ENCODE peak calls at places on chromosomes 3 and 15, in nine cellular contexts. H is HepG2, C is IMR-90, R is A549, M is endothelial cell of umbilical vein, Q is gastrocnemius medialis, Y is HL-60, P is stomach, B is psoas muscle. F is an unnamed sample.

GRCh38 chr3:168801792-168802191 is 706.1 kb upstream of the GOLIM4 start:
- DNase-seq in H (no peak), C (peak), B (no peak), Y (no peak), R (no peak), P (no peak), M (peak), Q (no peak), F (no peak)

GRCh38 chr15:78880242-78880533 is 7.5 kb downstream of the MORF4L1 start:
- DNase-seq in Q (no peak), Y (no peak), H (no peak), B (no peak), C (peak), M (no peak), R (no peak), P (no peak), F (no peak)

GRCh38 chr3:195812366-195812765 is 637 bp upstream of the MUC4 start:
- DNase-seq in Q (no peak), Y (no peak), H (no peak), B (no peak), M (no peak), R (no peak), C (no peak), P (no peak), F (no peak)

GRCh38 chr3:169940486-169941181 is 26.0 kb upstream of the SEC62 start:
- DNase-seq in R (no peak), Q (no peak), M (no peak), B (no peak), H (no peak), Y (no peak), C (no peak), P (no peak), F (no peak)

GRCh38 chr3:190786898-190787297 is 75.6 kb downstream of the GMNC start:
- DNase-seq in R (no peak), P (no peak), H (no peak), Q (no peak), C (no peak), B (no peak), Y (no peak), M (no peak), F (no peak)

GRCh38 chr3:17431004-17431403 is 311.4 kb downstream of the TBC1D5 start:
- DNase-seq in R (peak), M (peak), Y (no peak), H (peak), C (peak), Q (no peak), B (no peak), P (no peak), F (no peak)

GRCh38 chr3:99544819-99545281 is 93.5 kb upstream of the COL8A1 start:
- DNase-seq in M (peak), R (no peak), C (peak), H (no peak), P (peak), B (no peak), Y (no peak), Q (no peak), F (no peak)

GRCh38 chr15:71426792-71427191 is 311.5 kb downstream of the THSD4 start:
- DNase-seq in P (no peak), H (no peak), B (no peak), C (no peak), Y (no peak), R (no peak), Q (no peak), M (no peak), F (no peak)

GRCh38 chr3:160343132-160343531 is 55.9 kb downstream of the IFT80 start:
- DNase-seq in P (no peak), M (peak), Q (no peak), C (peak), B (no peak), H (peak), Y (no peak), R (no peak), F (no peak)

GRCh38 chr3:80213076-80213475 is 445.3 kb upstream of the ROBO1 start:
- DNase-seq in C (no peak), B (no peak), P (no peak), Q (no peak), M (no peak), R (no peak), H (no peak), Y (no peak), F (no peak)

GRCh38 chr15:43187544-43188155 is 2.4 kb downstream of the CCNDBP1 start:
- DNase-seq in P (no peak), M (peak), Q (no peak), H (peak), R (peak), Y (peak), C (peak), B (no peak), F (no peak)

GRCh38 chr3:179967622-179968021 is 69.1 kb downstream of the PEX5L start:
- DNase-seq in R (no peak), H (no peak), B (no peak), C (peak), P (no peak), M (no peak), Y (no peak), Q (no peak), F (no peak)

GRCh38 chr15:59306520-59307163 is 66.0 kb downstream of the MYO1E start:
- DNase-seq in M (no peak), R (no peak), B (no peak), C (peak), P (no peak), Y (no peak), Q (no peak), H (no peak), F (no peak)

GRCh38 chr3:49616491-49616941 is 57.6 kb upstream of the APEH start:
- DNase-seq in H (no peak), M (no peak), R (no peak), B (no peak), Q (no peak), P (no peak), Y (no peak), C (peak), F (no peak)

GRCh38 chr15:46616033-46616432 is 981.2 kb downstream of the SQOR start:
- DNase-seq in Q (no peak), B (no peak), H (no peak), P (no peak), Y (no peak), M (no peak), R (no peak), C (no peak), F (no peak)

GRCh38 chr15:36688310-36689102 is 109.1 kb downstream of the CDIN1 start:
- DNase-seq in C (peak), B (no peak), M (peak), Y (no peak), R (no peak), P (no peak), Q (no peak), H (no peak), F (no peak)

GRCh38 chr15:88419830-88420229 is 47.4 kb downstream of the MRPL46 start:
- DNase-seq in B (no peak), C (peak), Y (no peak), M (no peak), Q (no peak), H (no peak), R (no peak), P (no peak), F (no peak)

GRCh38 chr3:155651489-155652223 is 93.2 kb downstream of the PLCH1 start:
- DNase-seq in H (no peak), P (no peak), B (no peak), R (no peak), C (no peak), Y (no peak), Q (no peak), M (no peak), F (no peak)

GRCh38 chr3:57184516-57184915 is 15.3 kb downstream of the HESX1 start:
- DNase-seq in R (no peak), M (no peak), H (no peak), C (no peak), P (no peak), B (no peak), Q (no peak), Y (no peak), F (no peak)

GRCh38 chr3:36891651-36892268 is 53.1 kb downstream of the TRANK1 start:
- DNase-seq in P (no peak), M (no peak), H (no peak), B (peak), C (no peak), Y (no peak), R (no peak), Q (peak), F (no peak)
- H3K27ac ChIP-seq in P (no peak), M (no peak), H (no peak), B (no peak), C (no peak), Y (no peak), R (no peak), Q (no peak), F (no peak)

GRCh38 chr3:46536758-46537157 is 29.3 kb downstream of the LRRC2 start:
- DNase-seq in B (peak), M (no peak), H (no peak), P (no peak), Y (no peak), Q (peak), C (no peak), R (no peak), F (no peak)
- H3K27ac ChIP-seq in B (peak), M (no peak), H (no peak), P (no peak), Y (no peak), Q (peak), C (peak), R (no peak), F (no peak)

GRCh38 chr3:420584-420983 is 224.0 kb downstream of the CHL1 start:
- DNase-seq in P (no peak), B (no peak), R (no peak), Q (no peak), M (no peak), C (no peak), H (no peak), Y (no peak), F (no peak)

GRCh38 chr3:427128-427527 is 230.6 kb downstream of the CHL1 start:
- DNase-seq in Y (no peak), C (no peak), P (no peak), Q (no peak), M (no peak), R (no peak), H (no peak), B (no peak), F (no peak)

GRCh38 chr3:425094-425493 is 228.5 kb downstream of the CHL1 start:
- DNase-seq in Q (no peak), B (no peak), H (no peak), C (no peak), Y (no peak), M (no peak), P (no peak), R (no peak), F (no peak)

GRCh38 chr3:430186-430585 is 233.6 kb downstream of the CHL1 start:
- DNase-seq in M (no peak), H (no peak), B (no peak), Q (no peak), P (no peak), C (no peak), R (no peak), Y (no peak), F (no peak)

DNA sequence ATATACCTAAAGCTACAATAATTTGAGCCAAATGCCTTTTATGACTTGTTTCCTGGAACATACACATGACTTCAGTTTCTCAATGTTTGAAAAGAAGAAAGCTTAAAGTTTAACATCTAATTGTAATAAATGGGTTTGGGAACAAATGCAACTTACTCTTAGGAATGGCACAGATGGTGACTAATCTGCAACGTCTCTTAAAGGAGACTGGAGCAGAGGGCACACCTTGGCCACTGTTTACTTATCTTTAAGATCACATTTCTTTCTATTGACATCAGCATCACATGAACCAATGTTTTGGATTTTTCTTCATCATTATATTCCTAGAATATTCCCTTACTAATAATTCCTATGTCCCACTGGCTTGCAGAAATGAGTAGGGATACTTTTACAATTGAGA is 229.5 kb downstream of the CHL1 start:
- DNase-seq in R (peak), Q (no peak), P (no peak), B (no peak), C (no peak), H (no peak), M (no peak), Y (no peak), F (no peak)
- H3K27ac ChIP-seq in R (peak), Q (no peak), P (no peak), B (no peak), C (no peak), H (no peak), M (no peak), Y (no peak), F (no peak)

GRCh38 chr3:188294113-188294512 is 140.2 kb downstream of the LPP start:
- DNase-seq in C (no peak), P (no peak), M (no peak), B (no peak), R (no peak), Q (no peak), H (no peak), Y (no peak), F (no peak)

GRCh38 chr3:188298585-188298984 is 144.6 kb downstream of the LPP start:
- DNase-seq in M (peak), P (no peak), B (no peak), Q (no peak), C (no peak), Y (no peak), H (no peak), R (no peak), F (no peak)

GRCh38 chr3:188294823-188295487 is 141.0 kb downstream of the LPP start:
- DNase-seq in B (no peak), M (peak), H (peak), C (peak), P (peak), Q (peak), Y (no peak), R (peak), F (no peak)

GRCh38 chr3:188296761-188297689 is 143.1 kb downstream of the LPP start:
- DNase-seq in H (peak), M (peak), Y (peak), B (no peak), C (peak), R (no peak), Q (no peak), P (no peak), F (no peak)

DNA sequence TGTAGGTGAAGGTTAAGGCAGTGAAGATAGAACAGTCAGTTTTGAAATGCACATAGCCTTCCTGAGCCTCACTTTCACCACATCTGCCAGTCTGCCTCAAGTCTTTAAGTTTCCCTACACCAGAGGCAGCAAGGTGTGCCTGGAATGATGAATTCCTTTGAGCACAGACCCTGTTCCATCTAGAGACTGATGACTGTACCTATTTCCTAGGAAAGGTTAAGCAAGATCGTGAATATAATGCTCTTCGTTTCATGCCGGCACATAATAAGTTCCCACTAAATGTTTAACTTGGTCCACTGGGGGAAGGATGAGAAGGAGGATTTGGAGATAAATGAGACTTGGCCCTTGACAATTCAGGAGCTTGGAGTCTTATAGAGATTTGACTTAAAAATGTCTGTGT is 141.9 kb downstream of the LPP start:
- DNase-seq in C (no peak), H (no peak), B (no peak), R (no peak), Q (no peak), Y (no peak), M (no peak), P (no peak), F (no peak)
- H3K27ac ChIP-seq in C (peak), H (peak), B (peak), R (peak), Q (peak), Y (no peak), M (peak), P (peak), F (no peak)

DNA sequence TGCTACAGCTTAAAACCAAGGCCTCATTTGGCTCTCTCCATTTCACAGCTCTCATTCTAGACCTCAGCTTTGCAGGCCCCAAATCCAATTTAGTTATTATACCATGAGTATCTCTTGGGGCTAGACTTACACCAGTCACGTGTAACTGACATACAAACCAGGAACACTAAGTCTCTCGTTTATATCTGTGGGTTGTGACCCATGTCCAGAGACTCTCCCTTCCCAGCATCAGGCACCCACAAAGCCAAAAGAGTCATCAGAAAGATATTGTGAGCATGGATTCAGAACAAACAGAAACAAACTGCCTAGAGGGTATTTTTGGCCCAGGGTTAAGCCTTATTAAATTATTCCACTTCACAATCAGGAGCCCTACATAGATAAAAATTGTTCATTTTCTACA is 5.6 kb upstream of the CCDC13 start:
- DNase-seq in B (no peak), C (peak), P (no peak), H (no peak), Q (no peak), R (no peak), Y (no peak), M (no peak), F (no peak)
- H3K27ac ChIP-seq in B (peak), C (no peak), P (peak), H (no peak), Q (peak), R (no peak), Y (no peak), M (no peak), F (no peak)

GRCh38 chr3:9435320-9435719 is 37.9 kb downstream of the SETD5 start:
- DNase-seq in C (peak), R (no peak), B (no peak), P (no peak), Y (no peak), M (no peak), H (no peak), Q (no peak), F (no peak)

GRCh38 chr3:9433884-9434521 is 36.6 kb downstream of the SETD5 start:
- DNase-seq in R (no peak), H (no peak), B (no peak), Y (no peak), Q (no peak), M (no peak), P (no peak), C (no peak), F (no peak)

GRCh38 chr3:9441501-9442221 is 44.2 kb downstream of the SETD5 start:
- DNase-seq in C (no peak), H (no peak), M (no peak), Q (no peak), Y (no peak), B (no peak), P (no peak), R (no peak), F (no peak)

GRCh38 chr3:9439331-9439730 is 41.9 kb downstream of the SETD5 start:
- DNase-seq in H (no peak), P (no peak), M (no peak), B (no peak), C (peak), Q (no peak), R (no peak), Y (no peak), F (no peak)
- H3K27ac ChIP-seq in H (no peak), P (no peak), M (no peak), B (no peak), C (no peak), Q (no peak), R (no peak), Y (no peak), F (no peak)

DNA sequence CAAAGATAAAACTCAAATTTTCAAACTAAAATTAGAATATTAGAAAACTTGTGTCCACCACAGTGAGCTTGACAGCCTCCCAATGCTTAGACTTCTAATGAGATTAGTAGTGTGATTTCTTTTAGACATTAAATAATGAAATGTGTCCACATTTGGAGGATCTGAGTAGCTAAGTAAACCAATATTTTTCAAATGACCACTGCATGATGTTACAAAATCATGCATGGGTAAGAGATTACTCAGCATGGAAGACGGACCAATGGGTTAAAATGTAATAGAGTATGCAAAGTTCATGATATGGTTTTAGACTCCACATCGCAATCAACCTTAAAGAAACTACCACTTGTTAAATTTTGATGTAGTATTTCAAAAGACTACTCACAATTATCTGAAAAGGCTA is 130.6 kb downstream of the IMPG2 start:
- DNase-seq in Y (no peak), Q (no peak), H (no peak), C (peak), B (no peak), M (no peak), R (no peak), P (no peak), F (no peak)
- H3K27ac ChIP-seq in Y (no peak), Q (no peak), H (no peak), C (no peak), B (no peak), M (no peak), R (peak), P (no peak), F (no peak)

DNA sequence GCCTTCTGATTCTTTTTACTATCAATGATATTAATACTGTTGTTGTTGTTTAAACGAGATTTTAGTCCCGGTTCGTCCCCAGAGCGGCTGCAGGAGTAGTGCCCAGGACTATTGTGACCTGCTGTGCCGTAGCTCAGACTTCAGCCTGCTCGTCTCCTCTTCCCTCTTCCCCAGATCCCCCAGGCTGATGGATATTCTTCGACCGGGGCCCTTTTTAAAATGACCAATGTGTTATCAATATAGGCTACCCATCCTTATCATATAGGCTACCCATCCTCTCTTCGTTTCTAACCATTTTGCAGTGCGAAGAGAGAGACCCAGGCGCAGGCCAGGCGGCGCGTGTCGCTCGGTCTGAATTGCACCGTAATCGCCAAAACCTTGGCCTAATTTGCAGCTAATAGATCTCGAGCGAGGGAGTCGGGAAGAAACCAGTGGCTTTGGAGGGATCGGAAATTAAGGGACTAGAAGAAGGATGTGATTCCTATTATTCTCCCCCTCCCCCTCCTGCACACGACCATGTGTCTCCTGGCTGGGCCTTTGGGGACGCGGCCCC is 23.0 kb downstream of the NR2F2 start:
- DNase-seq in Q (no peak), H (no peak), B (no peak), M (no peak), C (no peak), Y (no peak), P (no peak), R (no peak), F (no peak)
- H3K27ac ChIP-seq in Q (peak), H (no peak), B (peak), M (peak), C (peak), Y (no peak), P (peak), R (no peak), F (no peak)

DNA sequence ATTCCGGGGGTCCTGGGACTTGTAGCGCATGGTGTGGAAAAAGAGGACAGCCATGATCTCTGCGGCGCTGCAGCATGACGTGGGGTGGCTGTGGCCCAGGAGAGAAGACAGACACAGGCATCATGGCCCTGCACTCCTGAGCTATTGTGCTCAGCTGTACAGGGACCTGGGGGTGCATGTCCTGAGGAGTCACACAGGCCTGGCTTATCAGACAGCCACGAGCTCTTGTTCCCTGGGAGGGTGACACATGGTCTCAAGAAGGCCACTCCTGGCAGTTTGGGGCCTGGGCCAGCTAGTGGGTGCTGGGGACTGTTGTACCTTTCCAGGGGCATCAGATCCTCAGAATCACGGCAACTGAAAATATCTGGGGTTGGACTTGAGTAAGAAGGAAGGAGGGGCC is 13.7 kb downstream of the TKT start:
- DNase-seq in M (no peak), H (no peak), C (no peak), R (no peak), Y (no peak), B (no peak), Q (peak), P (no peak), F (no peak)
- H3K27ac ChIP-seq in M (no peak), H (no peak), C (peak), R (peak), Y (peak), B (peak), Q (peak), P (no peak), F (no peak)

F was measured in substantia nigra.